ENCODE peak calls at places on chromosomes 12 and 14, in eight cellular contexts. Y is DND-41; G is transverse colon; Q is AG04450; M is left lung; S is A549; W is CD8-positive, alpha-beta T cell; T is prostate gland. E is an unnamed sample.

GRCh38 chr14:58738189-58738836 is 100.6 kb downstream of the DACT1 start:
- DNase-seq in S (no peak), W (no peak), G (no peak), T (no peak), M (no peak), Q (peak), Y (no peak), E (no peak)

GRCh38 chr14:23675337-23675736 is 39.2 kb downstream of the DHRS2 start:
- DNase-seq in Y (no peak), T (no peak), G (no peak), Q (no peak), M (no peak), S (no peak), W (no peak), E (no peak)

GRCh38 chr12:104751024-104751570 is 207.0 kb downstream of the SLC41A2 start:
- DNase-seq in Q (no peak), W (no peak), M (no peak), Y (no peak), T (no peak), G (no peak), S (no peak), E (no peak)

GRCh38 chr14:63594455-63595372 is 47.0 kb downstream of the WDR89 start:
- DNase-seq in M (peak), Y (no peak), W (no peak), S (no peak), G (no peak), T (no peak), Q (no peak), E (no peak)

GRCh38 chr12:49863946-49864816 is 21.3 kb upstream of the BCDIN3D start:
- DNase-seq in T (no peak), G (no peak), Q (no peak), W (no peak), S (no peak), M (no peak), Y (no peak), E (peak)

GRCh38 chr12:52452101-52452500 is at the start of gene KRT6B:
- DNase-seq in Y (no peak), T (no peak), W (no peak), M (no peak), S (no peak), G (no peak), Q (no peak), E (no peak)

GRCh38 chr12:106296179-106296877 is 6.2 kb upstream of the TCP11L2 start:
- DNase-seq in M (no peak), T (no peak), Q (no peak), G (no peak), W (no peak), Y (no peak), S (peak), E (no peak)

GRCh38 chr12:28938056-28938455 is 211.0 kb upstream of the FAR2 start:
- DNase-seq in M (no peak), Q (no peak), W (no peak), G (no peak), T (no peak), S (no peak), Y (no peak), E (no peak)

GRCh38 chr12:87405918-87406317 is 623.3 kb downstream of the C12orf50 start:
- DNase-seq in Q (no peak), T (no peak), S (no peak), W (no peak), Y (no peak), M (no peak), G (no peak), E (no peak)

GRCh38 chr14:89121961-89122675 is 294.9 kb downstream of the FOXN3 start:
- DNase-seq in Q (no peak), W (no peak), T (no peak), M (no peak), Y (no peak), G (no peak), S (no peak), E (no peak)

GRCh38 chr12:69410571-69410970 is 51.0 kb downstream of the YEATS4 start:
- DNase-seq in Y (no peak), T (no peak), W (no peak), S (no peak), G (no peak), M (no peak), Q (no peak), E (no peak)

GRCh38 chr12:108634225-108634795 is 616 bp upstream of the SELPLG start:
- DNase-seq in W (peak), S (no peak), Q (no peak), T (no peak), M (peak), Y (peak), G (peak), E (no peak)

DNA sequence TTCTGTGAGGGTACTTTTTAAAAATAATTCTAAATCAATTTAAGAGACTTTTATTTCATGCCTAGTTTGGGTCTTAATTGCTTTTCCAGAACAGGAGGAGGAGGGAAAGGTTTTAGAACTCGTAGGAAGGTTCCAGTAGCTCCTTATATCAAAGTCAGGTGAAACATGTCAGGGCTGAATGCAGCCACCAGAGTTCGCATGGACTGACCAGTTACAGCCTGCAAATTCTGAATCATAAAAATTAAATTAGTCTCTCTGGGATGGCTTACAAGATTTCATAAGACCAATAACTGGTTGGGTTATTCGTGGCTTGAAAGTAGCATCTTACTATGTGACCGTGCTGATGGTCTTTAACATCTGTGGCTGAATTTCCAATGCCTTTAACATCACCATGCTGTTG is 410 bp downstream of the BDKRB1 start:
- DNase-seq in G (no peak), W (no peak), Q (no peak), Y (no peak), M (peak), S (no peak), T (no peak), E (no peak)
- TF ChIP-seq CTCF in G (peak), W (no peak), Q (peak), Y (no peak), M (no peak), S (no peak), T (no peak), E (no peak)

DNA sequence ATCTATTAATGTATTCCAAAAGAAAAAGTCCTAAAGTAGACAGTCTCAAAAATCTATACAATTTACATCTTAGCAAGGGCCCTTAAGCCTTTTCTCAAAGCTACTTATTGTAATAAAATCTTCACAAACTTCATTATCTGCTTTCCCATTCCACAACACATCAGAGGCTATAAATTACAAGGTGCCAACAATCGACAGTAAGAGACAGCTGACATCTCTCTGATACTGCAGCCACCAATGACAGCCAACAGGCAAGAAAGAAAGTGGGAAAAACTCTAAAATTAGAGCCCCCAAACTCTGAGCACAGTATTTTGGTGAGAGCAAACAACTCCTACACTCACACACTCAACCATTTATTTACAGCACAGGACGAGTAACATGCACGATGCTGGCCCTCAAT is 2.2 kb downstream of the ANGEL1 start:
- DNase-seq in Y (no peak), S (no peak), T (no peak), G (no peak), M (no peak), Q (no peak), W (no peak), E (no peak)
- H3K4me3 ChIP-seq in Y (no peak), S (no peak), T (no peak), G (peak), M (peak), Q (no peak), W (peak), E (peak)

DNA sequence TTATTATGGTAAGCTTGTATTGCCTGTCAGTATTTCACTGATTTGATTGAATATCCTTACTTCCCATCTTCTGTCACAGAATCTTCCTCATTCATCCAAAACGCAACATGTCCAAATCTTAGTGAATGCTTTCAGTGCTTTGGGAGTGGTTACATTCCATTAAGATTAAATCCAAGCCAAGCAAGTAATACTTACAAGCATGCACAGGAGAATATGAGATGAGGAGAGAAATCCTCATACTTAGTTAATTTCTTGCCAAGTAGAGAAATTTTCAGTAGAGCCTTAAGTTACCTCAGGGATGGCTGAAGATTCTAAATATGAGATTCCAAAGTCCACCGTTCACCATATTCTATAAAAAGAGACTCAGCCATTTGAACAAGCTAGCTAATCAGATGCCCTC is 316.0 kb downstream of the RAD51B start:
- DNase-seq in M (no peak), W (no peak), T (no peak), G (no peak), S (no peak), Q (no peak), Y (no peak), E (no peak)
- H3K27ac ChIP-seq in M (no peak), W (no peak), T (no peak), G (no peak), S (peak), Q (no peak), Y (no peak), E (peak)

DNA sequence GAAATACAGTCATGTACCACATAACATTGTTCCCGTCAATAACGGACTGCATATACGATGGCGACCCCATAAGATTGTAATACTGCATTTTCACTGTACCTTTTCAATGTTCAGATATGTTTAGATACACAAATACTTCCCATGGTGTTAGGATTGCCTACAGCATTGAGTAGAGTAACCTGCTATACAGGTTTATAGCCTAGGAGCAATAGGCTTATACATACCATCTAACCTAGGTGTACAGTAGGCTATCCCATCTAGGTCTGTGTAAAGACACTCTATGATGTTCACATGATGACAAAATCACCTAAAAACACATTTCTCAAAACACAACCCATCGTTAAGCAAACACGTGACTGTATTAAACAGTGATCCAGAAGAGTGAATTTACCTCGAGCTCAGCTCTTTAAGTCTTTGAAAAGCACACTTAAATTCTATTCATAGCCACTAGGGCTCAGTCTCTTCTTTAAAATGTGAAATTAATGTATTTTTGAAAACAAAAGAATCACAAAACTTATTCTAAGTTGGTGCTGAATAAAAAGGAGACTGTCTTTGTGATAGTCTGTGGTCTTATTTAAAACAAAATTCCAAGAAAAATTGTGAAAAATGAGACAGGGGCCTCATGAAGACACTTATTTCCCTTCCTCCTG is 239.1 kb upstream of the ARID2 start:
- DNase-seq in T (no peak), M (no peak), Y (no peak), G (no peak), S (no peak), W (no peak), Q (no peak), E (no peak)
- TF ChIP-seq CTCF in T (no peak), M (no peak), Y (peak), G (no peak), S (no peak), W (no peak), Q (no peak), E (no peak)

GRCh38 chr14:75429562-75429961 is 1.7 kb downstream of the JDP2 start:
- DNase-seq in G (no peak), Q (no peak), W (no peak), S (no peak), T (no peak), Y (no peak), M (no peak), E (peak)
- H3K4me3 ChIP-seq in G (peak), Q (peak), W (no peak), S (peak), T (peak), Y (no peak), M (peak), E (peak)

GRCh38 chr12:74644681-74645080 is 107.0 kb downstream of the ATXN7L3B start:
- DNase-seq in W (no peak), G (no peak), Q (no peak), T (no peak), M (no peak), S (no peak), Y (no peak), E (no peak)
- H3K27ac ChIP-seq in W (no peak), G (no peak), Q (no peak), T (no peak), M (no peak), S (no peak), Y (no peak), E (no peak)